ENCODE peak calls at places on chromosomes 1 and 21, in nine cellular contexts. Q is psoas muscle, G is neuronal stem cell, M is IMR-90, K is cardiac muscle cell, N is foreskin keratinocyte, R is body of pancreas, F is pancreas, O is endothelial cell of umbilical vein. B is an unnamed sample. For H3K4me1, the result is how much of the 10 kb centered on the place peaks cover.

GRCh38 chr1:113146242-113147072 is 73.5 kb downstream of the LRIG2 start:
- DNase-seq in M (peak), G (no peak), N (no peak), F (no peak), K (peak), O (peak), R (no peak), Q (no peak), B (no peak)

GRCh38 chr21:37849703-37850102 is 66.6 kb downstream of the KCNJ6 start:
- DNase-seq in N (peak), R (no peak), M (peak), F (no peak), K (peak), O (peak), Q (no peak), G (no peak), B (no peak)

GRCh38 chr1:36834586-36834985 is 199.7 kb downstream of the GRIK3 start:
- DNase-seq in G (no peak), K (no peak), Q (peak), F (no peak), R (no peak), N (no peak), M (no peak), O (no peak), B (no peak)

GRCh38 chr1:2478100-2478499 is 2.0 kb downstream of the PLCH2 start:
- DNase-seq in O (no peak), R (no peak), K (no peak), M (no peak), F (no peak), N (no peak), Q (no peak), G (no peak), B (no peak)

GRCh38 chr1:247378334-247379073 is 37.5 kb upstream of the NLRP3 start:
- DNase-seq in F (no peak), M (no peak), Q (no peak), K (no peak), N (no peak), O (no peak), R (no peak), G (no peak), B (no peak)

GRCh38 chr1:13828454-13829151 is 128.6 kb downstream of the PRDM2 start:
- DNase-seq in O (no peak), M (no peak), R (peak), F (no peak), N (no peak), G (no peak), Q (peak), K (peak), B (no peak)

GRCh38 chr1:10685196-10685850 is 111.1 kb downstream of the CASZ1 start:
- DNase-seq in M (no peak), Q (no peak), K (no peak), O (no peak), F (no peak), R (no peak), N (no peak), G (no peak), B (no peak)

GRCh38 chr1:97186381-97186780 is 464.8 kb downstream of the PTBP2 start:
- DNase-seq in M (no peak), N (no peak), O (peak), Q (no peak), F (no peak), K (peak), G (no peak), R (no peak), B (no peak)

GRCh38 chr1:42730988-42731387 is 9.0 kb downstream of the CLDN19 start:
- DNase-seq in K (no peak), Q (no peak), G (no peak), O (no peak), F (no peak), R (no peak), M (no peak), N (no peak), B (no peak)

GRCh38 chr1:243234978-243235657 is 20.0 kb downstream of the CEP170 start:
- DNase-seq in M (peak), R (no peak), F (no peak), Q (no peak), K (peak), N (no peak), G (no peak), O (peak), B (no peak)

GRCh38 chr1:178536844-178537371 is 24.0 kb downstream of the TEX35 start:
- DNase-seq in Q (peak), G (no peak), O (no peak), M (peak), K (peak), R (peak), F (peak), N (peak), B (peak)

GRCh38 chr1:33396188-33397124 is 34.4 kb downstream of the PHC2 start:
- DNase-seq in Q (no peak), K (peak), G (no peak), O (no peak), N (no peak), M (no peak), R (no peak), F (no peak), B (no peak)

GRCh38 chr1:2595812-2596529 is 9.4 kb downstream of the PRXL2B start:
- DNase-seq in F (peak), G (no peak), M (no peak), Q (no peak), O (no peak), R (no peak), K (no peak), N (no peak), B (peak)

GRCh38 chr1:161884475-161884874 is 118.4 kb downstream of the ATF6 start:
- DNase-seq in M (no peak), F (no peak), O (no peak), K (peak), Q (no peak), G (no peak), R (no peak), N (no peak), B (no peak)

GRCh38 chr1:209777587-209777986 is 6.8 kb downstream of the C1orf74 start:
- DNase-seq in N (no peak), K (no peak), O (no peak), Q (no peak), F (no peak), G (no peak), R (no peak), M (no peak), B (no peak)

GRCh38 chr21:42400525-42400924 is 3.2 kb upstream of the UBASH3A start:
- DNase-seq in G (no peak), Q (no peak), O (no peak), F (no peak), N (no peak), K (peak), M (peak), R (no peak), B (no peak)

GRCh38 chr1:160068231-160068630 is 1.7 kb downstream of the KCNJ10 start:
- DNase-seq in F (no peak), M (no peak), O (no peak), N (no peak), R (no peak), G (no peak), K (no peak), Q (no peak), B (no peak)

GRCh38 chr1:60503216-60503615 is 429.6 kb upstream of the C1orf87 start:
- DNase-seq in G (no peak), N (no peak), Q (no peak), F (no peak), R (no peak), K (no peak), O (no peak), M (no peak), B (no peak)

GRCh38 chr1:42013881-42014470 is 95.3 kb upstream of the HIVEP3 start:
- DNase-seq in K (peak), Q (no peak), O (peak), M (no peak), F (no peak), G (no peak), N (no peak), R (no peak), B (no peak)

GRCh38 chr1:198560093-198560638 is 19.7 kb upstream of the ATP6V1G3 start:
- DNase-seq in N (no peak), M (no peak), Q (no peak), G (no peak), O (peak), K (peak), R (no peak), F (no peak), B (no peak)

GRCh38 chr1:223323491-223324484 is 40.2 kb downstream of the SUSD4 start:
- DNase-seq in N (no peak), Q (no peak), M (no peak), F (no peak), O (no peak), K (no peak), R (no peak), G (no peak), B (no peak)

GRCh38 chr1:36128126-36128904 is 3.3 kb upstream of the COL8A2 start:
- DNase-seq in R (no peak), O (no peak), M (peak), G (no peak), F (no peak), K (peak), Q (no peak), N (no peak), B (no peak)

GRCh38 chr1:57188169-57188568 is 222.4 kb upstream of the C8B start:
- DNase-seq in N (no peak), F (no peak), G (no peak), Q (no peak), K (no peak), R (no peak), O (no peak), M (peak), B (no peak)

GRCh38 chr1:15617874-15618684 is 821 bp downstream of the DDI2 start:
- DNase-seq in N (peak), F (no peak), R (no peak), M (no peak), G (no peak), Q (no peak), O (peak), K (peak), B (no peak)

GRCh38 chr1:165420655-165421054 is 24.3 kb downstream of the RXRG start:
- DNase-seq in K (no peak), M (no peak), G (no peak), F (no peak), O (no peak), R (no peak), Q (no peak), N (peak), B (no peak)

GRCh38 chr1:185894806-185895205 is 160.6 kb downstream of the HMCN1 start:
- DNase-seq in K (peak), O (peak), F (no peak), R (no peak), N (no peak), G (no peak), M (peak), Q (no peak), B (no peak)

GRCh38 chr1:8381618-8382017 is 63.7 kb downstream of the SLC45A1 start:
- DNase-seq in M (no peak), N (peak), F (no peak), Q (no peak), K (no peak), R (no peak), O (no peak), G (no peak), B (no peak)

GRCh38 chr1:234570741-234571140 is 39.2 kb downstream of the IRF2BP2 start:
- DNase-seq in R (no peak), M (no peak), Q (no peak), G (no peak), N (no peak), K (no peak), F (no peak), O (no peak), B (no peak)

GRCh38 chr1:100219879-100220278 is 29.8 kb downstream of the DBT start:
- DNase-seq in G (no peak), O (no peak), F (no peak), R (no peak), Q (no peak), K (peak), N (no peak), M (no peak), B (no peak)
- H3K4me1 ChIP-seq in G (under half), O (under half), F (under half), R (under half), Q (under half), K (under half), N (under half), M (under half), B (under half)

DNA sequence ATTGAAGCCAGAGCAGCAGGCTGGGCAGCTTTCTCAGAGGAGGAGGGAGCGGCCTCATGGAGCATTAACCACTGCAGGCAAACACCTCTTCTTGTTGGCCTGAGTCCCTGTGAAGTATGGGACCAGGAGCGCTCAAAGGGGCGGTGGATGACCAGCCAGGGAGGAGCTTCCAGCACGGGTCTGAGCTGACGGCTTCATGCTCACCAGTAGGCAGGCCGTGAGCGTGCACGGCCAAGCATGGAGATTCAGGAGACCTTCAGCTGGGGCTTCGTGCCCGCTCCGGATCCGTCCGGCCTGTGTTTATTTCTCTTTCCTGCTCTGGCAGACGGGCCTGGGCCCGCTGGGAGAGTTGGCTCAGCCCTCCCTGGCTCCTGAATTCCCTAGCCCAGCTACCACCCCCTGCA is 245.1 kb downstream of the TRABD2B start:
- DNase-seq in O (no peak), K (peak), F (no peak), G (no peak), M (peak), N (no peak), R (no peak), Q (no peak), B (no peak)
- H3K27ac ChIP-seq in O (no peak), K (no peak), F (no peak), G (no peak), M (no peak), N (no peak), R (no peak), Q (no peak), B (no peak)

GRCh38 chr1:207001492-207002245 is 30.9 kb downstream of the C1orf116 start:
- DNase-seq in M (no peak), Q (no peak), G (no peak), O (no peak), N (no peak), K (no peak), R (no peak), F (no peak), B (no peak)

GRCh38 chr1:207002731-207003146 is 29.8 kb downstream of the C1orf116 start:
- DNase-seq in F (peak), Q (no peak), M (peak), G (no peak), K (peak), O (no peak), R (peak), N (peak), B (no peak)

GRCh38 chr1:207003216-207003615 is 29.3 kb downstream of the C1orf116 start:
- DNase-seq in G (no peak), R (no peak), K (no peak), N (no peak), F (no peak), M (no peak), O (no peak), Q (no peak), B (no peak)

GRCh38 chr1:206998811-206999210 is 28.6 kb upstream of the FCAMR start:
- DNase-seq in R (no peak), Q (no peak), F (no peak), M (no peak), O (no peak), G (no peak), N (no peak), K (no peak), B (no peak)

DNA sequence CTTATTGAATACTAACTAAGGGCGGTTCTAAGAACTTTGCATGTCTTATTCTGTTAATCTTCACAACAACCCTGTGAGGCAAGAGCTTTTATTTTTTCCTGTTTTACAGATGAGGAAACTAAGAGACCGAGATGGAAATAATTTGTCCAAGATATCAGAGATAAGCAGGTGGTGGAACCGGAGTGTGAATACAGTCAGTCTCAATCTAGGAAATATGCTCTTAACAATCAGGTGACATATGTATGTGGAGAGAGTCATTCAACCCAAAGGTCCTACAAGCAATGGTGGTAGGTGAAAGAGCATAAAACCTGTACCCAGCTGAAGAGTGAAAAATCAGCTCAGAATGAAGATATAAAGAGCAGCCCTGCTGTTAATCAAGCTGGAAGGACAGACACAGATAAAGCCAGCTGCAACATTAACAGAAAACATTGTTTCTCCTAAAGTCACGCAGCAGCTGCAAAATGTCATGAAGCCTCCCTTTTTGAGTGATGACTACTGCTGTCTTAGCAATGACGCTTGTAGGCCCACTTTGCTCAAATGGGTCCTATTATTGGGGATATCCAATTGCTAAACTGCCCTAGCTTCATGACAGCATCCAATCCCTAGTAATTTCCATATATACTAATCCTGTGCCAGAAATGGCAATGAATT is 30.5 kb upstream of the FCAMR start:
- DNase-seq in O (no peak), N (no peak), F (no peak), K (no peak), G (no peak), M (no peak), R (no peak), Q (no peak), B (no peak)
- H3K4me1 ChIP-seq in O (under half), N (under half), F (under half), K (under half), G (under half), M (under half), R (under half), Q (under half), B (under half)

DNA sequence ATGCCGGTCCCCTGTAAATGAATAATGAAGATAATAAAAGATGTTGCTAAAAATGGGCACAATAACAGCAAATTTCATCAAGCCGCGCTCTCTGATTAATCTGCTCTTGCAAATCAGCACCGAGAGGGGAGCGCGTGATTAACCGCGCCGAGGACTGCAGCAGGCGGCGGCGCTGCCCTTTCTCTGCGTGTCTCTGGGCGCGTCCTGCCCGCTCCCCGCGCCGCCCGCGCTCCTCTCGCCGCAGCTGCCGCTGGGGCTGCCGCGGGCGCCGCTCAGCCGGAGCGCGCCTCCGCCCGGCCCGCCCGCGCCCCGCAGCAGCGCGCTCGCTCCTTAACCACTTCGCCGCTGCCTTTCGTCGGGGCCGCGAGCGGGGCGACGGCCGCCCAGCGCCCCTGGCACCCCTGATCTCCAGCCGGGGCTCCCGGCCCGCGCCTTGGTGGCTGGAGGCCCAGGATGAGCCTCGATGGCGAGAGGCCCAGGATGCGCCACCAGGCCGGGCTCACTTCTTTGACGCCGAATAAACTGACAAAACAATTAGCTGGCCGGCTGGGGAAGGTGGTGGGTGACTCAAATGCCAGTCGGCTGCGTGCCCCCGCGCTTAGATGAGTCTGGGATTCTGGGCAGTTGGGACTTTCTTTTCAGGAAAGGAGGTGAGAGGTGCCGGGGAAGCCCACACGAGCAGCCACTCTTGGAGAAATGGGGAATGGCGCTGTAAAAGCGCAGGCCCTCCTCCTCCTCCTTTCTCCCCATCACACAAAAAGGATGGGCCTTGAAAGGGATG is 221.4 kb upstream of the PKN2 start:
- DNase-seq in K (peak), O (peak), N (no peak), G (peak), Q (no peak), M (peak), R (no peak), F (no peak), B (peak)
- H3K27ac ChIP-seq in K (no peak), O (no peak), N (no peak), G (peak), Q (no peak), M (peak), R (no peak), F (no peak), B (peak)

GRCh38 chr1:176029155-176029554 is 177.9 kb downstream of the COP1 start:
- DNase-seq in R (no peak), M (no peak), F (no peak), G (no peak), O (no peak), Q (no peak), N (no peak), K (no peak), B (no peak)

GRCh38 chr1:176032040-176032645 is 174.9 kb downstream of the COP1 start:
- DNase-seq in Q (no peak), R (no peak), N (no peak), G (no peak), F (no peak), M (no peak), K (no peak), O (no peak), B (no peak)

GRCh38 chr1:176029609-176030008 is 177.5 kb downstream of the COP1 start:
- DNase-seq in R (no peak), F (no peak), K (no peak), G (no peak), Q (no peak), M (no peak), N (no peak), O (no peak), B (no peak)

GRCh38 chr1:176033474-176033873 is 173.6 kb downstream of the COP1 start:
- DNase-seq in O (peak), K (peak), Q (no peak), F (no peak), R (no peak), M (peak), G (no peak), N (no peak), B (no peak)

GRCh38 chr1:176033879-176034278 is 173.2 kb downstream of the COP1 start:
- DNase-seq in Q (no peak), N (no peak), G (no peak), R (no peak), O (peak), F (no peak), K (peak), M (peak), B (no peak)
- H3K4me1 ChIP-seq in Q (under half), N (under half), G (under half), R (under half), O (under half), F (under half), K (under half), M (under half), B (under half)